ENCODE peak calls at places on chromosomes 13 and 19, in ten cellular contexts. One of them, this sample, is unnamed.

GRCh38 chr13:60931858-60932546 is 483.6 kb downstream of the PCDH20 start:
- DNase-seq in stimulated activated naive CD8-positive, alpha-beta T cell treated with anti-CD3 and anti-CD28 coated beads, Interleukin-15, Interleukin-2, amounts not matched to agents 100 U/mL and 50 U/mL, for 24 hours: no peak
- DNase-seq in ovary: no peak
- DNase-seq in stimulated activated CD4-positive, alpha-beta T cell treated with anti-CD3 and anti-CD28 coated beads, Interleukin-4, amount 100 ng/mL, for 24 hours: no peak
- DNase-seq in hepatocyte: no peak
- DNase-seq in stimulated activated CD8-positive, alpha-beta memory T cell treated with anti-CD3 and anti-CD28 coated beads, Interleukin-7, amount 100 ng/mL, for 48 hours: no peak
- DNase-seq in fibroblast of mammary gland: no peak
- DNase-seq in pancreas: no peak
- DNase-seq in LHCN-M2: no peak
- DNase-seq in WTC11: no peak
- DNase-seq in this sample: no peak

GRCh38 chr19:42471554-42472249 is 29.0 kb upstream of the CXCL17 start:
- DNase-seq in hepatocyte: no peak
- DNase-seq in stimulated activated CD4-positive, alpha-beta T cell treated with anti-CD3 and anti-CD28 coated beads, Interleukin-4, amount 100 ng/mL, for 24 hours: no peak
- DNase-seq in pancreas: peak
- DNase-seq in stimulated activated CD8-positive, alpha-beta memory T cell treated with anti-CD3 and anti-CD28 coated beads, Interleukin-7, amount 100 ng/mL, for 48 hours: no peak
- DNase-seq in fibroblast of mammary gland: peak
- DNase-seq in ovary: no peak
- DNase-seq in WTC11: no peak
- DNase-seq in LHCN-M2: peak
- DNase-seq in stimulated activated naive CD8-positive, alpha-beta T cell treated with anti-CD3 and anti-CD28 coated beads, Interleukin-15, Interleukin-2, amounts not matched to agents 100 U/mL and 50 U/mL, for 24 hours: no peak
- DNase-seq in this sample: no peak

GRCh38 chr19:17086811-17087210 is 11.2 kb downstream of the MYO9B start:
- DNase-seq in fibroblast of mammary gland: no peak
- DNase-seq in stimulated activated CD4-positive, alpha-beta T cell treated with anti-CD3 and anti-CD28 coated beads, Interleukin-4, amount 100 ng/mL, for 24 hours: no peak
- DNase-seq in stimulated activated CD8-positive, alpha-beta memory T cell treated with anti-CD3 and anti-CD28 coated beads, Interleukin-7, amount 100 ng/mL, for 48 hours: no peak
- DNase-seq in pancreas: no peak
- DNase-seq in hepatocyte: no peak
- DNase-seq in WTC11: no peak
- DNase-seq in LHCN-M2: no peak
- DNase-seq in ovary: no peak
- DNase-seq in stimulated activated naive CD8-positive, alpha-beta T cell treated with anti-CD3 and anti-CD28 coated beads, Interleukin-15, Interleukin-2, amounts not matched to agents 100 U/mL and 50 U/mL, for 24 hours: no peak
- DNase-seq in this sample: no peak

GRCh38 chr19:49272204-49272603 is 52.8 kb downstream of the SLC6A16 start:
- DNase-seq in pancreas: no peak
- DNase-seq in stimulated activated naive CD8-positive, alpha-beta T cell treated with anti-CD3 and anti-CD28 coated beads, Interleukin-15, Interleukin-2, amounts not matched to agents 100 U/mL and 50 U/mL, for 24 hours: no peak
- DNase-seq in WTC11: no peak
- DNase-seq in stimulated activated CD4-positive, alpha-beta T cell treated with anti-CD3 and anti-CD28 coated beads, Interleukin-4, amount 100 ng/mL, for 24 hours: no peak
- DNase-seq in fibroblast of mammary gland: peak
- DNase-seq in LHCN-M2: peak
- DNase-seq in ovary: no peak
- DNase-seq in hepatocyte: no peak
- DNase-seq in stimulated activated CD8-positive, alpha-beta memory T cell treated with anti-CD3 and anti-CD28 coated beads, Interleukin-7, amount 100 ng/mL, for 48 hours: no peak
- DNase-seq in this sample: no peak

GRCh38 chr13:21319869-21320641 is 139.0 kb downstream of the ZDHHC20 start:
- DNase-seq in hepatocyte: no peak
- DNase-seq in LHCN-M2: no peak
- DNase-seq in ovary: no peak
- DNase-seq in stimulated activated CD4-positive, alpha-beta T cell treated with anti-CD3 and anti-CD28 coated beads, Interleukin-4, amount 100 ng/mL, for 24 hours: no peak
- DNase-seq in fibroblast of mammary gland: no peak
- DNase-seq in stimulated activated naive CD8-positive, alpha-beta T cell treated with anti-CD3 and anti-CD28 coated beads, Interleukin-15, Interleukin-2, amounts not matched to agents 100 U/mL and 50 U/mL, for 24 hours: no peak
- DNase-seq in stimulated activated CD8-positive, alpha-beta memory T cell treated with anti-CD3 and anti-CD28 coated beads, Interleukin-7, amount 100 ng/mL, for 48 hours: no peak
- DNase-seq in pancreas: no peak
- DNase-seq in WTC11: no peak
- DNase-seq in this sample: no peak

GRCh38 chr13:43204591-43204990 is 181.2 kb downstream of the DNAJC15 start:
- DNase-seq in LHCN-M2: no peak
- DNase-seq in pancreas: no peak
- DNase-seq in fibroblast of mammary gland: no peak
- DNase-seq in stimulated activated CD8-positive, alpha-beta memory T cell treated with anti-CD3 and anti-CD28 coated beads, Interleukin-7, amount 100 ng/mL, for 48 hours: no peak
- DNase-seq in hepatocyte: no peak
- DNase-seq in stimulated activated naive CD8-positive, alpha-beta T cell treated with anti-CD3 and anti-CD28 coated beads, Interleukin-15, Interleukin-2, amounts not matched to agents 100 U/mL and 50 U/mL, for 24 hours: no peak
- DNase-seq in WTC11: no peak
- DNase-seq in stimulated activated CD4-positive, alpha-beta T cell treated with anti-CD3 and anti-CD28 coated beads, Interleukin-4, amount 100 ng/mL, for 24 hours: no peak
- DNase-seq in ovary: no peak
- DNase-seq in this sample: no peak

GRCh38 chr19:610071-610800 is 20.6 kb downstream of the HCN2 start:
- DNase-seq in LHCN-M2: peak
- DNase-seq in hepatocyte: no peak
- DNase-seq in stimulated activated naive CD8-positive, alpha-beta T cell treated with anti-CD3 and anti-CD28 coated beads, Interleukin-15, Interleukin-2, amounts not matched to agents 100 U/mL and 50 U/mL, for 24 hours: peak
- DNase-seq in ovary: no peak
- DNase-seq in stimulated activated CD8-positive, alpha-beta memory T cell treated with anti-CD3 and anti-CD28 coated beads, Interleukin-7, amount 100 ng/mL, for 48 hours: no peak
- DNase-seq in pancreas: no peak
- DNase-seq in stimulated activated CD4-positive, alpha-beta T cell treated with anti-CD3 and anti-CD28 coated beads, Interleukin-4, amount 100 ng/mL, for 24 hours: peak
- DNase-seq in fibroblast of mammary gland: no peak
- DNase-seq in WTC11: no peak
- DNase-seq in this sample: no peak

GRCh38 chr19:52535831-52536800 is 8.6 kb downstream of the ZNF808 start:
- DNase-seq in stimulated activated CD8-positive, alpha-beta memory T cell treated with anti-CD3 and anti-CD28 coated beads, Interleukin-7, amount 100 ng/mL, for 48 hours: peak
- DNase-seq in LHCN-M2: peak
- DNase-seq in WTC11: peak
- DNase-seq in hepatocyte: peak
- DNase-seq in fibroblast of mammary gland: peak
- DNase-seq in stimulated activated naive CD8-positive, alpha-beta T cell treated with anti-CD3 and anti-CD28 coated beads, Interleukin-15, Interleukin-2, amounts not matched to agents 100 U/mL and 50 U/mL, for 24 hours: peak
- DNase-seq in ovary: peak
- DNase-seq in pancreas: peak
- DNase-seq in stimulated activated CD4-positive, alpha-beta T cell treated with anti-CD3 and anti-CD28 coated beads, Interleukin-4, amount 100 ng/mL, for 24 hours: peak
- DNase-seq in this sample: peak

GRCh38 chr13:44932171-44932849 is 57.0 kb downstream of the NUFIP1 start:
- DNase-seq in fibroblast of mammary gland: peak
- DNase-seq in ovary: no peak
- DNase-seq in pancreas: no peak
- DNase-seq in LHCN-M2: no peak
- DNase-seq in WTC11: no peak
- DNase-seq in stimulated activated naive CD8-positive, alpha-beta T cell treated with anti-CD3 and anti-CD28 coated beads, Interleukin-15, Interleukin-2, amounts not matched to agents 100 U/mL and 50 U/mL, for 24 hours: no peak
- DNase-seq in stimulated activated CD4-positive, alpha-beta T cell treated with anti-CD3 and anti-CD28 coated beads, Interleukin-4, amount 100 ng/mL, for 24 hours: no peak
- DNase-seq in stimulated activated CD8-positive, alpha-beta memory T cell treated with anti-CD3 and anti-CD28 coated beads, Interleukin-7, amount 100 ng/mL, for 48 hours: no peak
- DNase-seq in hepatocyte: no peak
- DNase-seq in this sample: no peak

GRCh38 chr19:30881281-30881680 is 468.0 kb downstream of the TSHZ3 start:
- DNase-seq in pancreas: no peak
- DNase-seq in stimulated activated CD8-positive, alpha-beta memory T cell treated with anti-CD3 and anti-CD28 coated beads, Interleukin-7, amount 100 ng/mL, for 48 hours: no peak
- DNase-seq in fibroblast of mammary gland: no peak
- DNase-seq in LHCN-M2: no peak
- DNase-seq in WTC11: no peak
- DNase-seq in ovary: no peak
- DNase-seq in hepatocyte: no peak
- DNase-seq in stimulated activated CD4-positive, alpha-beta T cell treated with anti-CD3 and anti-CD28 coated beads, Interleukin-4, amount 100 ng/mL, for 24 hours: no peak
- DNase-seq in stimulated activated naive CD8-positive, alpha-beta T cell treated with anti-CD3 and anti-CD28 coated beads, Interleukin-15, Interleukin-2, amounts not matched to agents 100 U/mL and 50 U/mL, for 24 hours: no peak
- DNase-seq in this sample: no peak

GRCh38 chr19:13718733-13719132 is 45.6 kb upstream of the MRI1 start:
- DNase-seq in hepatocyte: peak
- DNase-seq in ovary: no peak
- DNase-seq in stimulated activated naive CD8-positive, alpha-beta T cell treated with anti-CD3 and anti-CD28 coated beads, Interleukin-15, Interleukin-2, amounts not matched to agents 100 U/mL and 50 U/mL, for 24 hours: no peak
- DNase-seq in WTC11: peak
- DNase-seq in LHCN-M2: peak
- DNase-seq in fibroblast of mammary gland: peak
- DNase-seq in pancreas: peak
- DNase-seq in stimulated activated CD4-positive, alpha-beta T cell treated with anti-CD3 and anti-CD28 coated beads, Interleukin-4, amount 100 ng/mL, for 24 hours: no peak
- DNase-seq in stimulated activated CD8-positive, alpha-beta memory T cell treated with anti-CD3 and anti-CD28 coated beads, Interleukin-7, amount 100 ng/mL, for 48 hours: no peak
- DNase-seq in this sample: no peak

GRCh38 chr13:99164226-99164625 is 36.4 kb upstream of the UBAC2 start:
- DNase-seq in pancreas: no peak
- DNase-seq in LHCN-M2: no peak
- DNase-seq in stimulated activated naive CD8-positive, alpha-beta T cell treated with anti-CD3 and anti-CD28 coated beads, Interleukin-15, Interleukin-2, amounts not matched to agents 100 U/mL and 50 U/mL, for 24 hours: no peak
- DNase-seq in stimulated activated CD4-positive, alpha-beta T cell treated with anti-CD3 and anti-CD28 coated beads, Interleukin-4, amount 100 ng/mL, for 24 hours: no peak
- DNase-seq in stimulated activated CD8-positive, alpha-beta memory T cell treated with anti-CD3 and anti-CD28 coated beads, Interleukin-7, amount 100 ng/mL, for 48 hours: no peak
- DNase-seq in ovary: no peak
- DNase-seq in fibroblast of mammary gland: no peak
- DNase-seq in WTC11: no peak
- DNase-seq in hepatocyte: no peak
- DNase-seq in this sample: no peak